ENCODE peak calls at places on chromosomes 2 and 18, in nine cellular contexts. U, C, A, Z, N, I, Y, E and M are unnamed samples.

GRCh38 chr2:33437815-33438214 is 38.6 kb upstream of the RASGRP3 start:
- DNase-seq in U (no peak), C (no peak), A (no peak), Z (no peak), N (no peak), I (no peak), Y (no peak), E (no peak), M (no peak)

GRCh38 chr18:31227497-31228229 is 65.0 kb upstream of the DSC1 start:
- DNase-seq in U (no peak), C (no peak), A (no peak), Z (no peak), N (no peak), I (no peak), Y (no peak), E (no peak), M (no peak)

GRCh38 chr18:35042389-35043066 is 1.3 kb downstream of the MAPRE2 start:
- DNase-seq in U (peak; percentile 72), C (no peak), A (peak; percentile 45), Z (no peak), N (no peak), I (no peak), Y (no peak), E (no peak), M (peak; percentile 63)

GRCh38 chr2:48531141-48531648 is 1.2 kb downstream of the STON1 start:
- DNase-seq in U (no peak), C (peak; percentile 89), A (no peak), Z (peak; percentile 61), N (peak; percentile 54), I (no peak), Y (no peak), E (no peak), M (no peak)

GRCh38 chr2:23803965-23804542 is 122.9 kb downstream of the ATAD2B start:
- DNase-seq in U (peak; percentile 74), C (no peak), A (no peak), Z (no peak), N (peak; percentile 4), I (peak; percentile 17), Y (no peak), E (no peak), M (no peak)

GRCh38 chr2:2842466-2842865 is 511.4 kb upstream of the MYT1L start:
- DNase-seq in U (no peak), C (no peak), A (no peak), Z (no peak), N (no peak), I (no peak), Y (no peak), E (no peak), M (no peak)

GRCh38 chr2:14554829-14555580 is 77.5 kb upstream of the LRATD1 start:
- DNase-seq in U (no peak), C (no peak), A (no peak), Z (no peak), N (no peak), I (no peak), Y (no peak), E (no peak), M (no peak)

GRCh38 chr2:159285929-159286708 is at the start of gene WDSUB1:
- DNase-seq in U (no peak), C (no peak), A (peak; percentile 26), Z (no peak), N (peak; percentile 16), I (no peak), Y (peak; percentile 26), E (no peak), M (no peak)

GRCh38 chr2:164992818-164993217 is 37.5 kb upstream of the SLC38A11 start:
- DNase-seq in U (peak; percentile 87), C (peak; percentile 28), A (peak; percentile 74), Z (peak; percentile 83), N (peak; percentile 85), I (no peak), Y (peak; percentile 65), E (peak; percentile 30), M (peak; percentile 60)

GRCh38 chr2:120539937-120540718 is 194.2 kb downstream of the INHBB start:
- DNase-seq in U (no peak), C (peak; percentile 92), A (no peak), Z (peak; percentile 76), N (peak; percentile 65), I (peak; percentile 31), Y (peak; percentile 65), E (no peak), M (no peak)

GRCh38 chr2:42133771-42134195 is 35.4 kb upstream of the EML4 start:
- DNase-seq in U (no peak), C (no peak), A (no peak), Z (no peak), N (no peak), I (no peak), Y (no peak), E (no peak), M (no peak)

GRCh38 chr2:234291765-234292204 is 205.1 kb downstream of the ARL4C start:
- DNase-seq in U (no peak), C (peak; percentile 62), A (peak; percentile 31), Z (no peak), N (peak; percentile 39), I (no peak), Y (peak; percentile 30), E (no peak), M (no peak)

GRCh38 chr2:121866789-121867188 is 111.3 kb downstream of the TSN start:
- DNase-seq in U (no peak), C (peak; percentile 17), A (no peak), Z (no peak), N (no peak), I (no peak), Y (no peak), E (no peak), M (no peak)

GRCh38 chr2:40115894-40116293 is 336.0 kb downstream of the SLC8A1 start:
- DNase-seq in U (no peak), C (no peak), A (no peak), Z (no peak), N (no peak), I (no peak), Y (no peak), E (no peak), M (no peak)

GRCh38 chr2:42074661-42075060 is 26.8 kb downstream of the PKDCC start:
- DNase-seq in U (no peak), C (no peak), A (no peak), Z (no peak), N (no peak), I (no peak), Y (no peak), E (no peak), M (no peak)

GRCh38 chr2:159155315-159155714 is 131.2 kb downstream of the WDSUB1 start:
- DNase-seq in U (peak; percentile 4), C (no peak), A (no peak), Z (no peak), N (no peak), I (no peak), Y (no peak), E (no peak), M (no peak)

GRCh38 chr2:223760838-223761502 is 76.4 kb downstream of the AP1S3 start:
- DNase-seq in U (peak; percentile 51), C (peak; percentile 50), A (no peak), Z (peak; percentile 62), N (peak; percentile 54), I (peak; percentile 42), Y (no peak), E (peak; percentile 43), M (peak; percentile 50)

GRCh38 chr18:31946305-31947046 is 3.5 kb upstream of the TRAPPC8 start:
- DNase-seq in U (no peak), C (no peak), A (no peak), Z (no peak), N (no peak), I (no peak), Y (no peak), E (no peak), M (no peak)

GRCh38 chr18:50372743-50373142 is 2.1 kb upstream of the SKA1 start:
- DNase-seq in U (peak; percentile 59), C (no peak), A (no peak), Z (no peak), N (no peak), I (no peak), Y (no peak), E (no peak), M (no peak)

GRCh38 chr2:63903003-63903402 is 61.3 kb downstream of the UGP2 start:
- DNase-seq in U (no peak), C (no peak), A (no peak), Z (peak; percentile 22), N (no peak), I (no peak), Y (no peak), E (no peak), M (no peak)

GRCh38 chr18:41917199-41917598 is 37.8 kb upstream of the PIK3C3 start:
- DNase-seq in U (no peak), C (no peak), A (no peak), Z (no peak), N (peak; percentile 42), I (no peak), Y (no peak), E (no peak), M (no peak)

GRCh38 chr2:71932780-71933466 is 214.7 kb downstream of the CYP26B1 start:
- DNase-seq in U (no peak), C (no peak), A (no peak), Z (no peak), N (no peak), I (no peak), Y (no peak), E (no peak), M (no peak)

GRCh38 chr2:173090291-173090877 is 14.7 kb downstream of the MAP3K20 start:
- DNase-seq in U (no peak), C (no peak), A (no peak), Z (no peak), N (no peak), I (no peak), Y (no peak), E (no peak), M (no peak)